ENCODE peak calls at places on chromosomes 5 and 9, in five cellular contexts. R, T, Q, O and U are unnamed samples.

GRCh38 chr9:95605826-95606555 is 89.2 kb upstream of the PTCH1 start:
- DNase-seq in R (no peak), T (peak), Q (no peak), O (no peak), U (no peak)

GRCh38 chr5:81878333-81878732 is 93.5 kb upstream of the ATG10 start:
- DNase-seq in R (no peak), T (no peak), Q (no peak), O (no peak), U (no peak)

GRCh38 chr5:34655354-34655991 is 655 bp upstream of the RAI14 start:
- DNase-seq in R (no peak), T (no peak), Q (no peak), O (peak), U (peak)

GRCh38 chr5:169374761-169375160 is 73.8 kb upstream of the SLIT3 start:
- DNase-seq in R (no peak), T (no peak), Q (no peak), O (no peak), U (no peak)

GRCh38 chr5:173045481-173045880 is 10.7 kb upstream of the CREBRF start:
- DNase-seq in R (no peak), T (no peak), Q (no peak), O (no peak), U (no peak)

GRCh38 chr5:80822640-80823039 is 137.5 kb upstream of the RASGRF2 start:
- DNase-seq in R (no peak), T (no peak), Q (no peak), O (no peak), U (no peak)

GRCh38 chr5:77076961-77077820 is 9.9 kb downstream of the ZBED3 start:
- DNase-seq in R (peak), T (no peak), Q (peak), O (peak), U (peak)

GRCh38 chr5:115815693-115816225 is 700 bp downstream of the CDO1 start:
- DNase-seq in R (no peak), T (no peak), Q (no peak), O (no peak), U (peak)

GRCh38 chr9:31996331-31996730 is 388.1 kb upstream of the ACO1 start:
- DNase-seq in R (no peak), T (no peak), Q (no peak), O (no peak), U (no peak)